ENCODE peak calls at places on chromosomes 7 and 10, in four cellular contexts. One of them, this sample, is unnamed.

GRCh38 chr7:46576950-46577349 is 655.9 kb upstream of the IGFBP3 start:
- DNase-seq in effector CD4-positive, alpha-beta T cell: no peak
- DNase-seq in stimulated activated naive CD4-positive, alpha-beta T cell: no peak
- DNase-seq in H9: no peak
- DNase-seq in this sample: no peak

GRCh38 chr10:63573068-63573697 is 52.0 kb downstream of the REEP3 start:
- DNase-seq in effector CD4-positive, alpha-beta T cell: no peak
- DNase-seq in H9: no peak
- DNase-seq in stimulated activated naive CD4-positive, alpha-beta T cell: no peak
- DNase-seq in this sample: no peak

GRCh38 chr10:114499630-114500190 is 95.4 kb upstream of the AFAP1L2 start:
- DNase-seq in effector CD4-positive, alpha-beta T cell: peak
- DNase-seq in stimulated activated naive CD4-positive, alpha-beta T cell: peak
- DNase-seq in H9: no peak
- DNase-seq in this sample: peak

GRCh38 chr10:24912214-24912613 is 40.2 kb downstream of the PRTFDC1 start:
- DNase-seq in effector CD4-positive, alpha-beta T cell: no peak
- DNase-seq in H9: no peak
- DNase-seq in stimulated activated naive CD4-positive, alpha-beta T cell: no peak
- DNase-seq in this sample: no peak

GRCh38 chr10:114271014-114271778 is 32.1 kb downstream of the VWA2 start:
- DNase-seq in stimulated activated naive CD4-positive, alpha-beta T cell: no peak
- DNase-seq in H9: no peak
- DNase-seq in effector CD4-positive, alpha-beta T cell: no peak
- DNase-seq in this sample: no peak

GRCh38 chr7:46387646-46388045 is 466.6 kb upstream of the IGFBP3 start:
- DNase-seq in H9: no peak
- DNase-seq in effector CD4-positive, alpha-beta T cell: no peak
- DNase-seq in stimulated activated naive CD4-positive, alpha-beta T cell: no peak
- DNase-seq in this sample: no peak

GRCh38 chr7:101087334-101088068 is 2.2 kb downstream of the TRIM56 start:
- DNase-seq in effector CD4-positive, alpha-beta T cell: no peak
- DNase-seq in H9: no peak
- DNase-seq in stimulated activated naive CD4-positive, alpha-beta T cell: no peak
- DNase-seq in this sample: no peak

GRCh38 chr7:43522406-43523156 is 60.3 kb upstream of the STK17A start:
- DNase-seq in stimulated activated naive CD4-positive, alpha-beta T cell: no peak
- DNase-seq in H9: no peak
- DNase-seq in effector CD4-positive, alpha-beta T cell: no peak
- DNase-seq in this sample: no peak

GRCh38 chr7:22662031-22662430 is 65.0 kb upstream of the IL6 start:
- DNase-seq in stimulated activated naive CD4-positive, alpha-beta T cell: no peak
- DNase-seq in H9: no peak
- DNase-seq in effector CD4-positive, alpha-beta T cell: no peak
- DNase-seq in this sample: no peak

GRCh38 chr10:35979116-35979515 is 337.0 kb upstream of the FZD8 start:
- DNase-seq in H9: no peak
- DNase-seq in effector CD4-positive, alpha-beta T cell: no peak
- DNase-seq in stimulated activated naive CD4-positive, alpha-beta T cell: no peak
- DNase-seq in this sample: no peak

GRCh38 chr10:110432084-110432483 is 65.6 kb upstream of the DUSP5 start:
- DNase-seq in H9: no peak
- DNase-seq in stimulated activated naive CD4-positive, alpha-beta T cell: no peak
- DNase-seq in effector CD4-positive, alpha-beta T cell: no peak
- DNase-seq in this sample: no peak

GRCh38 chr7:140330128-140330527 is 68.2 kb downstream of the SLC37A3 start:
- DNase-seq in stimulated activated naive CD4-positive, alpha-beta T cell: no peak
- DNase-seq in H9: no peak
- DNase-seq in effector CD4-positive, alpha-beta T cell: no peak
- DNase-seq in this sample: no peak

GRCh38 chr7:26293569-26294308 is 2.1 kb downstream of the SNX10 start:
- DNase-seq in H9: no peak
- DNase-seq in effector CD4-positive, alpha-beta T cell: peak
- DNase-seq in stimulated activated naive CD4-positive, alpha-beta T cell: peak
- DNase-seq in this sample: peak

GRCh38 chr10:92695679-92696605 is 6.2 kb downstream of the HHEX start:
- DNase-seq in effector CD4-positive, alpha-beta T cell: no peak
- DNase-seq in H9: peak
- DNase-seq in stimulated activated naive CD4-positive, alpha-beta T cell: no peak
- DNase-seq in this sample: no peak

GRCh38 chr7:68020102-68020501 is 1023.5 kb downstream of the TYW1 start:
- DNase-seq in stimulated activated naive CD4-positive, alpha-beta T cell: no peak
- DNase-seq in H9: no peak
- DNase-seq in effector CD4-positive, alpha-beta T cell: no peak
- DNase-seq in this sample: no peak

GRCh38 chr7:82413237-82413636 is 30.3 kb downstream of the CACNA2D1 start:
- DNase-seq in effector CD4-positive, alpha-beta T cell: no peak
- DNase-seq in stimulated activated naive CD4-positive, alpha-beta T cell: no peak
- DNase-seq in H9: peak
- DNase-seq in this sample: no peak

GRCh38 chr10:90929179-90929578 is 8.3 kb upstream of the ANKRD1 start:
- DNase-seq in stimulated activated naive CD4-positive, alpha-beta T cell: no peak
- DNase-seq in effector CD4-positive, alpha-beta T cell: no peak
- DNase-seq in H9: no peak
- DNase-seq in this sample: no peak

GRCh38 chr10:22630229-22631174 is 83.9 kb downstream of the PIP4K2A start:
- DNase-seq in stimulated activated naive CD4-positive, alpha-beta T cell: peak
- DNase-seq in effector CD4-positive, alpha-beta T cell: peak
- DNase-seq in H9: no peak
- DNase-seq in this sample: no peak

GRCh38 chr10:93437000-93437945 is 44.9 kb downstream of the MYOF start:
- DNase-seq in effector CD4-positive, alpha-beta T cell: no peak
- DNase-seq in H9: peak
- DNase-seq in stimulated activated naive CD4-positive, alpha-beta T cell: no peak
- DNase-seq in this sample: no peak

GRCh38 chr7:36512607-36513006 is 122.9 kb downstream of the ANLN start:
- DNase-seq in H9: no peak
- DNase-seq in effector CD4-positive, alpha-beta T cell: no peak
- DNase-seq in stimulated activated naive CD4-positive, alpha-beta T cell: no peak
- DNase-seq in this sample: no peak

GRCh38 chr7:152424348-152425108 is 11.3 kb downstream of the KMT2C start:
- DNase-seq in stimulated activated naive CD4-positive, alpha-beta T cell: no peak
- DNase-seq in effector CD4-positive, alpha-beta T cell: no peak
- DNase-seq in H9: no peak
- DNase-seq in this sample: no peak

GRCh38 chr10:102140913-102141540 is 8.2 kb downstream of the PPRC1 start:
- DNase-seq in effector CD4-positive, alpha-beta T cell: no peak
- DNase-seq in stimulated activated naive CD4-positive, alpha-beta T cell: no peak
- DNase-seq in H9: no peak
- DNase-seq in this sample: no peak

GRCh38 chr7:51029586-51030230 is 247.0 kb upstream of the GRB10 start:
- DNase-seq in H9: no peak
- DNase-seq in stimulated activated naive CD4-positive, alpha-beta T cell: no peak
- DNase-seq in effector CD4-positive, alpha-beta T cell: no peak
- DNase-seq in this sample: no peak

GRCh38 chr10:126905776-126906703 is 812 bp downstream of the DOCK1 start:
- DNase-seq in H9: peak
- DNase-seq in effector CD4-positive, alpha-beta T cell: no peak
- DNase-seq in stimulated activated naive CD4-positive, alpha-beta T cell: no peak
- DNase-seq in this sample: no peak

GRCh38 chr10:74882831-74883230 is 56.4 kb downstream of the KAT6B start:
- DNase-seq in stimulated activated naive CD4-positive, alpha-beta T cell: no peak
- DNase-seq in effector CD4-positive, alpha-beta T cell: no peak
- DNase-seq in H9: no peak
- DNase-seq in this sample: no peak

This sample was measured in T-helper 22 cell.